ENCODE peak calls at places on chromosomes 1 and 21, in four cellular contexts. A is K562, O is GM12891, L is GM12878. H is an unnamed sample.

GRCh38 chr21:31656199-31657095 is 3.0 kb upstream of the SOD1 start:
- DNase-seq in O (no peak), A (no peak), L (no peak), H (no peak)

GRCh38 chr21:26653431-26653830 is 80.3 kb upstream of the CYYR1 start:
- DNase-seq in L (no peak), O (no peak), A (no peak), H (no peak)

GRCh38 chr1:115098979-115099692 is 9.8 kb upstream of the TSPAN2 start:
- DNase-seq in O (no peak), L (peak; percentile 37), A (no peak), H (peak; percentile 94)

GRCh38 chr1:161486806-161487482 is 18.3 kb upstream of the FCGR2A start:
- DNase-seq in A (peak; percentile 75), O (peak; percentile 38), L (peak; percentile 23), H (peak; percentile 70)

GRCh38 chr1:114037952-114038867 is 58.9 kb downstream of the OLFML3 start:
- DNase-seq in A (no peak), O (no peak), L (no peak), H (no peak)

GRCh38 chr1:204649756-204650155 is 35.8 kb downstream of the LRRN2 start:
- DNase-seq in O (no peak), L (no peak), A (no peak), H (no peak)

GRCh38 chr1:47208374-47208850 is 18.6 kb upstream of the PDZK1IP1 start:
- DNase-seq in O (no peak), L (no peak), A (no peak), H (no peak)

GRCh38 chr1:239237912-239238311 is 148.5 kb upstream of the CHRM3 start:
- DNase-seq in L (no peak), A (no peak), O (no peak), H (no peak)

GRCh38 chr1:91846007-91846620 is 39.8 kb downstream of the TGFBR3 start:
- DNase-seq in O (peak; percentile 27), A (no peak), L (no peak), H (peak; percentile 49)

GRCh38 chr21:45004481-45005263 is 64.8 kb downstream of the SLX9 start:
- DNase-seq in L (no peak), A (peak; percentile 53), O (no peak), H (no peak)

DNA sequence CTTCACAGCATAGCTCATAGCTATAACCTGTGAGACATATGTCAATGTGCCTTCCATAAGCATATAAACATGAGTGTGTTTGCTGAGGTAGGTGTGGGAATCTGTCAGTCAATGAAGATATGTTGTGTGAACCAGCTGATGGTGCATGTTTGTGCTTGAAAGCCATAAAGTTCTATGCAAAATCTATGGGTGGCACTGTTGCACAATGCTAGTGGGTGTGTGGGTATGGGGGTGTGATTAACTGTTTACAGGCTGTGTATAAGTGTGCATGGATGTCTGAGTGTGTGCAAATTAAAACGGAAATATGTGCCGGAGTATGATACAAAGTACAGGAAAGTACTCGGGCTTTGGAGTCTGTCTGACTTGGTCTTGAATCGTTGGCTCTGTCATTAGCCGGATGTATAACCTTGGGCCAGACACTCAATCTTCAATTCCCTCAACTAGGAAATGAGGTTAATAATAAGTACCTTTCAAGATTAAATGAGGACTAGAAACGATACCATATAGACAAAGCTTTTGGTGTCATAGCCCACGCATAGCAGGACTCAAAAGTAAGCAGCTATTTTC is 926 bp upstream of the ATP2B4 start:
- DNase-seq in L (peak; percentile 54), A (peak; percentile 79), O (no peak), H (peak; percentile 75)
- TF ChIP-seq SPI1 in L (no peak), A (no peak), O (no peak), H (no peak)

DNA sequence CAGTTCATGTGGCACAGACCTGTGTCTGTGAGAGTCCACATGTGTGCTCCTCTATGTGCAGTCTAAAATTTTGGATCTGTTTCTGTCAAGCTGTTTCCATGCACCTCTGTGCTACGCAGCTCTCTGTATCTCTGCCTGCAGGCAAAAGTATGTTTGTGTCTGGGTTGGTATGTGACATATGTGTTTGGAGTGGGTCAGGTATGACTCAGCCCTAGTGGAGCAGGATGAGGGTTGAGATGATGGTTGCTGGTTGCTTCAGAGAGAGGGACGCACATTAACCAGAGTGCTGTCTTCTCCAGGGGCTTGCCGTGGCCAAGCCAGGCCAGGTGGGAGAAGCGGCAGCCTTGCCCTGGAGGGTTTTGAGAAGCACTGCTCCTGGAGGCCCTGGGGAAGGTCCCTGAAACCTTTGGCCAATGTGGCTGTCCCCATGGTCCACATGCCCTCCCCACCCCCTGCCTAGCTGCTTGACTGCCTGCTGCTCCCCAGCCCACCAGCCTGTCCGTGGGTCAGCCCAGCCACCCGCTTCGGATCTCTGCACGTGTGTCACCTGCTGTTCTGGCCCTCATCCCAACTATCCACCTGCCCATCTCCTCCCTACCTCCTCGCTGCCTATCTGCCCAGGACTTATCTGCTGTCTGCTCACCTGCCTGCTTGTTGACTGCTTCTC is 4.1 kb upstream of the EVA1B start:
- DNase-seq in O (no peak), A (no peak), L (no peak), H (no peak)
- TF ChIP-seq SPI1 in O (no peak), A (no peak), L (no peak), H (no peak)

GRCh38 chr1:208935517-208936187 is 647.9 kb upstream of the CAMK1G start:
- DNase-seq in O (no peak), A (no peak), L (no peak), H (no peak)

GRCh38 chr1:208942394-208942793 is 641.1 kb upstream of the CAMK1G start:
- DNase-seq in O (no peak), L (no peak), A (no peak), H (no peak)

GRCh38 chr1:208936431-208936830 is 647.1 kb upstream of the CAMK1G start:
- DNase-seq in A (no peak), L (no peak), O (no peak), H (no peak)

GRCh38 chr1:208934933-208935332 is 648.6 kb upstream of the CAMK1G start:
- DNase-seq in A (no peak), L (no peak), O (no peak), H (no peak)

GRCh38 chr1:208939545-208940085 is 643.9 kb upstream of the CAMK1G start:
- DNase-seq in O (no peak), A (no peak), L (no peak), H (no peak)
- TF ChIP-seq SPI1 in O (no peak), A (no peak), L (no peak), H (no peak)

GRCh38 chr1:236156512-236157208 is 14.3 kb downstream of the GPR137B start:
- DNase-seq in O (peak; percentile 86), L (peak; percentile 99), A (no peak), H (peak; percentile 89)
- TF ChIP-seq SPI1 in O (peak; percentile 86), L (peak; percentile 91), A (no peak), H (peak; percentile 76)